ENCODE peak calls at places on chromosomes 13 and 19, in five cellular contexts. D is upper lobe of right lung, F is neural progenitor cell, R is B cell, W is epithelial cell of esophagus. M is an unnamed sample.
A peak's percentile ranks its signal among the peaks of the same experiment; 100 is the strongest.

GRCh38 chr13:91647361-91647970 is 249.0 kb downstream of the GPC5 start:
- DNase-seq in D (no peak), F (peak; percentile 60), R (no peak), W (peak; percentile 19), M (peak; percentile 10)

GRCh38 chr13:20927858-20928257 is 25.3 kb upstream of the XPO4 start:
- DNase-seq in D (no peak), F (no peak), R (no peak), W (no peak), M (no peak)

GRCh38 chr13:113560645-113561416 is 23.7 kb upstream of the TFDP1 start:
- DNase-seq in D (peak; percentile 46), F (no peak), R (no peak), W (no peak), M (no peak)

GRCh38 chr19:46349311-46349993 is 2.6 kb downstream of the PPP5C start:
- DNase-seq in D (peak; percentile 52), F (no peak), R (no peak), W (no peak), M (no peak)

GRCh38 chr19:3289971-3290569 is 65.6 kb downstream of the CELF5 start:
- DNase-seq in D (no peak), F (no peak), R (no peak), W (peak; percentile 29), M (no peak)

GRCh38 chr13:36163809-36164308 is 32.7 kb upstream of the DCLK1 start:
- DNase-seq in D (peak; percentile 87), F (no peak), R (no peak), W (peak; percentile 38), M (no peak)

GRCh38 chr13:99870541-99870940 is 101.0 kb downstream of the ZIC5 start:
- DNase-seq in D (no peak), F (no peak), R (no peak), W (no peak), M (no peak)

GRCh38 chr13:45393941-45394570 is 24.1 kb downstream of the SLC25A30 start:
- DNase-seq in D (no peak), F (peak; percentile 74), R (no peak), W (peak; percentile 75), M (peak; percentile 59)

GRCh38 chr19:47315125-47315821 is 5.6 kb downstream of the C5AR1 start:
- DNase-seq in D (peak; percentile 80), F (no peak), R (no peak), W (peak; percentile 98), M (no peak)

GRCh38 chr13:101996906-101997408 is 404.9 kb downstream of the FGF14 start:
- DNase-seq in D (no peak), F (no peak), R (no peak), W (no peak), M (no peak)

GRCh38 chr19:13260883-13261653 is 110.9 kb downstream of the IER2 start:
- DNase-seq in D (no peak), F (no peak), R (peak; percentile 64), W (peak; percentile 95), M (peak; percentile 83)

GRCh38 chr19:3151563-3152430 is 16.0 kb downstream of the GNA15 start:
- DNase-seq in D (no peak), F (no peak), R (no peak), W (peak; percentile 40), M (no peak)

GRCh38 chr13:21668665-21669599 is 1.9 kb upstream of the FGF9 start:
- DNase-seq in D (peak; percentile 63), F (peak; percentile 60), R (peak; percentile 54), W (peak; percentile 30), M (peak; percentile 31)

GRCh38 chr13:51781246-51782022 is 22.5 kb downstream of the DHRS12 start:
- DNase-seq in D (no peak), F (peak; percentile 64), R (no peak), W (peak; percentile 78), M (peak; percentile 48)

GRCh38 chr13:30679483-30680330 is 55.6 kb upstream of the ALOX5AP start:
- DNase-seq in D (no peak), F (peak; percentile 60), R (peak; percentile 57), W (peak; percentile 43), M (peak; percentile 59)

GRCh38 chr19:3873151-3873550 is 4.3 kb upstream of the ZFR2 start:
- DNase-seq in D (no peak), F (no peak), R (no peak), W (no peak), M (no peak)

GRCh38 chr19:49546825-49547565 is 19.2 kb downstream of the RCN3 start:
- DNase-seq in D (no peak), F (peak; percentile 95), R (peak; percentile 78), W (peak; percentile 88), M (peak; percentile 80)

GRCh38 chr13:33289966-33290365 is 4.4 kb upstream of the STARD13 start:
- DNase-seq in D (no peak), F (no peak), R (no peak), W (no peak), M (no peak)

GRCh38 chr19:46731584-46731983 is 14.3 kb upstream of the FKRP start:
- DNase-seq in D (peak; percentile 67), F (no peak), R (no peak), W (no peak), M (no peak)

GRCh38 chr13:96428904-96429303 is 339.0 kb downstream of the HS6ST3 start:
- DNase-seq in D (no peak), F (no peak), R (no peak), W (no peak), M (no peak)

GRCh38 chr19:49142866-49143335 is 12.3 kb downstream of the HRC start:
- DNase-seq in D (peak; percentile 94), F (peak; percentile 98), R (peak; percentile 65), W (peak; percentile 91), M (peak; percentile 86)

GRCh38 chr19:49223472-49223871 is 65.9 kb downstream of the TRPM4 start:
- DNase-seq in D (no peak), F (no peak), R (no peak), W (no peak), M (no peak)

GRCh38 chr13:30307966-30308290 is 577 bp upstream of the KATNAL1 start:
- DNase-seq in D (no peak), F (no peak), R (no peak), W (no peak), M (no peak)

GRCh38 chr13:35474551-35474950 is 1.9 kb downstream of the MAB21L1 start:
- DNase-seq in D (no peak), F (peak; percentile 55), R (no peak), W (no peak), M (no peak)

GRCh38 chr13:36038785-36039415 is 92.3 kb downstream of the DCLK1 start:
- DNase-seq in D (no peak), F (no peak), R (no peak), W (peak; percentile 19), M (no peak)

GRCh38 chr19:17125728-17126677 is 50.4 kb downstream of the MYO9B start:
- DNase-seq in D (peak; percentile 86), F (no peak), R (peak; percentile 74), W (no peak), M (peak; percentile 80)

GRCh38 chr19:7494416-7495098 is 5.7 kb upstream of the PEX11G start:
- DNase-seq in D (no peak), F (peak; percentile 33), R (no peak), W (peak; percentile 85), M (peak; percentile 7)

GRCh38 chr19:7748171-7748570 is 837 bp upstream of the CD209 start:
- DNase-seq in D (no peak), F (no peak), R (no peak), W (no peak), M (no peak)

DNA sequence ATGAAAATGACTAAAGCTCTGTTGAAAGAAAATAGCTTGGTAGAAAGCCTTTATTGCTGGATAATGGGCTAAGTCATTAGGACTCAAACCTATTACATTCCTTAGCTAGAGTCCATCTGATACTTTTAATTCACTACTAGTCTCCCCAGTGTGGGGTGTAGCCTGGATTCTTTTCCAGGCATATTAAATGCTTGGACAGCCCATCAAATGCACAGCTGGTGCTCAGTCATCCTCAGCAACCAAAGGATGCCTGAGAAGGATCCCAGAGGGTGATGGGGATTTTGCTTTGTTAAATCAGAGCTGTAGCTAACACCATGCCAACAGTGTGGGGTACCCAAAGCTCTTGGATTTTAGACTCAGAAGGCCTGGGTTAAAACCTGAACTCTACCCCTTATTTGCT is 153.5 kb downstream of the DLEU7 start:
- DNase-seq in D (no peak), F (peak; percentile 11), R (no peak), W (no peak), M (no peak)
- TF ChIP-seq CTCF in D (no peak), F (no peak), R (no peak), W (no peak), M (no peak)

DNA sequence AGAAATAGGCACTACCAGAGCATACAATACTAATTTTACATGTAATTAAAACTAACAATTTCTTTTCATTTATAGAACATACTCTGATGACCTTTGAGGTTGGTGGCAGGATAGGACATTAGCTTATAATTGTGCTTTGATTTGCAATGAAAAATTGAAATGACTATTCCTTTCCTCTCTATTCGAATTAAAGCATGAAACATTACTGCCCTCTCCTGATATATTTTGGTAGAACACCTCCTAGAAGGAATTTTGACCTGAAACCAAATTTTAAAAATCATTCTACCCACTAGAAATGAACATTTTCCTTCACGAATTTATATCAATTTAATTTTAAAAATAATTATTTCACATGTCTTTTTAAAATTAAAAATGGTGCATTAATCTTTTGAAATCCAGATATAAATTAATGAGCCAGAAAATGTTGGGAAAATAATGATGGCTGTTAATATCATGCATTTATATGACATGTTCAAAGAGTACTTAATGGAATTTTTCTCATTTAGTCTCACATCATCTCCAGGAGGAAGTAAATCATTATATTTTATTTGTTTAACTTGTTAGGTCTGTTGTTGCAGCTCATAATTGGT is 556.3 kb upstream of the ARGLU1 start:
- DNase-seq in D (no peak), F (peak; percentile 31), R (no peak), W (peak; percentile 19), M (no peak)
- TF ChIP-seq CTCF in D (peak; percentile 73), F (peak; percentile 79), R (peak; percentile 42), W (peak; percentile 46), M (peak; percentile 26)

DNA sequence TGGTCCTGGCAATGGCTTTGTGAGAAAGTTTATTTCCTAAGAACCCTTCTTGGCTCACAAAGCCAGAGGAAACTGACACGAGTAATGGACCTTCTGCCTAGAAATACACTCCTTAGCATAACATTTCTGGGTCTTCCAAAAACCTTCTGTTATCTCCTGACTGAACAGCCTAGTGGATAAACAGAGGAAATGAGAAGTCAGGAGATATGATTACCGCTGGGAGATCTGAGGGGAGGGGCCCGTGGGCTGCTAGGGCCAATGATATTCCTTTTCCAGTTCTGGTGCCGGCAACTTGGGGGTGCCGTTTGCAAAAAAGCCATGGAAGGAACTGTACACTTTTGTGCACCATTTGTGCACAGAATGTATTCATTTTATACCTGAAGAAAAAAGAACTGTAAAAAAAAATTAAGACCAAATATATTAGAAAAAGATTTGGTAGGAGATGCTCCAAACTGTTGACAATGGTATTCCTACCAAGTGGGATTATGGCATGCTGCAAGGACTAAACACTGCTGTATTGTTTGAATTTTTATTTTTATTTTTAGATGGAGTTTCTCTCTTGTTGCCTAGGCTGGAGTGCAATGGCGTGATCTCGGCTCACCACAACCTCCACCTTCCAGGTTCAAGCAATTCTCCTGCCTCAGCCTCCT is 4.7 kb upstream of the SPC24 start:
- DNase-seq in D (no peak), F (no peak), R (no peak), W (no peak), M (no peak)
- TF ChIP-seq CTCF in D (peak; percentile 4), F (no peak), R (no peak), W (no peak), M (no peak)

DNA sequence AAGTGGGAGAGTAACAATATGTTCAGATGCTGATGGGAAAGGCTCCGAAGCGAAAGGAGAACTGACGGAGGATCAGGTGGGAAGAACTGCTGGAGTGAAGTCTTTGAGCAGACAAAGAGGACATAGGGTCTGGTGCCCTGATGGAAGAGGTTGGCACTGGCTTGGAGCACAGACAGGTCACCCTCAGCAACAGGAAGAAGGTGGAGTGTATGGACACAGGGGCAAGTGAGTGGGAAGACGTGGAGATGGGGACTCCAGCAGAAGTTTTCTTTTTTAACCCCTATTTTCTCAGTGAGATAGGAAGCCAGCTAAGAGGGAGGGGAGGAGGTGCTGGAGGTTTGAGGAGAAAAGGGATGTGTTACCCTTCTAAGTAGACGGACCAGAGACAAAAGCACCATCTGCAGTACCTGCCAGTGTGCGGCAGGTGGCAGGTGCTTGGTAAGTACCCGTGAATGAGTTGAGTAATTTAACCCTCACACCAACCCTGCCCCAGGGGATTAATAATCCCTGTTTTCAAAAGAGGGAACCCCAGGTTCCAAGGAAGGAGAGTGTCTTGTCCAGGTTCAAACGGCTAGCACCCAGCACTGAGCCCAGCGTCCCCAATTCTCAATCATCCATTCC is 11.2 kb downstream of the HAS1 start:
- DNase-seq in D (no peak), F (peak; percentile 73), R (no peak), W (peak; percentile 80), M (no peak)
- TF ChIP-seq CTCF in D (peak; percentile 32), F (peak; percentile 50), R (peak; percentile 42), W (peak; percentile 90), M (peak; percentile 15)